ENCODE peak calls at places on chromosomes 2 and 18, in six cellular contexts. One of them, this sample, is unnamed.

GRCh38 chr2:118387509-118387908 is 299.2 kb downstream of the INSIG2 start:
- DNase-seq in PC-9: peak
- DNase-seq in dorsolateral prefrontal cortex: no peak
- DNase-seq in endodermal cell: no peak
- DNase-seq in B cell: no peak
- DNase-seq in pancreas: no peak
- DNase-seq in this sample: no peak

GRCh38 chr2:159090514-159091201 is 122.2 kb downstream of the TANC1 start:
- DNase-seq in PC-9: no peak
- DNase-seq in dorsolateral prefrontal cortex: no peak
- DNase-seq in endodermal cell: no peak
- DNase-seq in B cell: peak
- DNase-seq in pancreas: no peak
- DNase-seq in this sample: no peak

GRCh38 chr2:97982621-97983020 is 13.1 kb downstream of the TMEM131 start:
- DNase-seq in PC-9: no peak
- DNase-seq in dorsolateral prefrontal cortex: no peak
- DNase-seq in endodermal cell: no peak
- DNase-seq in B cell: no peak
- DNase-seq in pancreas: no peak
- DNase-seq in this sample: no peak

GRCh38 chr2:79453918-79454317 is 58.9 kb upstream of the CTNNA2 start:
- DNase-seq in PC-9: no peak
- DNase-seq in dorsolateral prefrontal cortex: no peak
- DNase-seq in endodermal cell: no peak
- DNase-seq in B cell: no peak
- DNase-seq in pancreas: no peak
- DNase-seq in this sample: peak

GRCh38 chr2:20450201-20451108 is 3.6 kb downstream of the RHOB start:
- DNase-seq in PC-9: peak
- DNase-seq in dorsolateral prefrontal cortex: peak
- DNase-seq in endodermal cell: peak
- DNase-seq in B cell: no peak
- DNase-seq in pancreas: no peak
- DNase-seq in this sample: peak

GRCh38 chr2:67867735-67868134 is 195.1 kb downstream of the C1D start:
- DNase-seq in PC-9: no peak
- DNase-seq in dorsolateral prefrontal cortex: no peak
- DNase-seq in endodermal cell: no peak
- DNase-seq in B cell: no peak
- DNase-seq in pancreas: no peak
- DNase-seq in this sample: no peak

GRCh38 chr2:168119519-168120141 is 127.8 kb downstream of the STK39 start:
- DNase-seq in PC-9: peak
- DNase-seq in dorsolateral prefrontal cortex: no peak
- DNase-seq in endodermal cell: peak
- DNase-seq in B cell: peak
- DNase-seq in pancreas: no peak
- DNase-seq in this sample: peak

GRCh38 chr2:120343433-120344105 is 2.4 kb upstream of the INHBB start:
- DNase-seq in PC-9: peak
- DNase-seq in dorsolateral prefrontal cortex: peak
- DNase-seq in endodermal cell: peak
- DNase-seq in B cell: peak
- DNase-seq in pancreas: peak
- DNase-seq in this sample: peak

GRCh38 chr2:35462226-35462983 is 893.2 kb upstream of the CRIM1 start:
- DNase-seq in PC-9: no peak
- DNase-seq in dorsolateral prefrontal cortex: no peak
- DNase-seq in endodermal cell: no peak
- DNase-seq in B cell: no peak
- DNase-seq in pancreas: no peak
- DNase-seq in this sample: no peak

GRCh38 chr18:2036136-2036535 is 535.2 kb downstream of the METTL4 start:
- DNase-seq in PC-9: no peak
- DNase-seq in dorsolateral prefrontal cortex: no peak
- DNase-seq in endodermal cell: no peak
- DNase-seq in B cell: no peak
- DNase-seq in pancreas: no peak
- DNase-seq in this sample: no peak

GRCh38 chr2:81078631-81079030 is 774.1 kb upstream of the LRRTM1 start:
- DNase-seq in PC-9: no peak
- DNase-seq in dorsolateral prefrontal cortex: no peak
- DNase-seq in endodermal cell: peak
- DNase-seq in B cell: no peak
- DNase-seq in pancreas: no peak
- DNase-seq in this sample: no peak

GRCh38 chr2:599601-600000 is 77.6 kb downstream of the TMEM18 start:
- DNase-seq in PC-9: no peak
- DNase-seq in dorsolateral prefrontal cortex: no peak
- DNase-seq in endodermal cell: no peak
- DNase-seq in B cell: no peak
- DNase-seq in pancreas: no peak
- DNase-seq in this sample: no peak

GRCh38 chr18:59265246-59266018 is 7.8 kb downstream of the RAX start:
- DNase-seq in PC-9: no peak
- DNase-seq in dorsolateral prefrontal cortex: no peak
- DNase-seq in endodermal cell: peak
- DNase-seq in B cell: peak
- DNase-seq in pancreas: no peak
- DNase-seq in this sample: peak

GRCh38 chr18:74251297-74252031 is 40.3 kb downstream of the CYB5A start:
- DNase-seq in PC-9: peak
- DNase-seq in dorsolateral prefrontal cortex: no peak
- DNase-seq in endodermal cell: no peak
- DNase-seq in B cell: no peak
- DNase-seq in pancreas: no peak
- DNase-seq in this sample: no peak

GRCh38 chr2:168559187-168559586 is 103.1 kb downstream of the CERS6 start:
- DNase-seq in PC-9: no peak
- DNase-seq in dorsolateral prefrontal cortex: no peak
- DNase-seq in endodermal cell: no peak
- DNase-seq in B cell: no peak
- DNase-seq in pancreas: peak
- DNase-seq in this sample: no peak

GRCh38 chr2:223459328-223459939 is 142.7 kb downstream of the SCG2 start:
- DNase-seq in PC-9: no peak
- DNase-seq in dorsolateral prefrontal cortex: no peak
- DNase-seq in endodermal cell: no peak
- DNase-seq in B cell: no peak
- DNase-seq in pancreas: no peak
- DNase-seq in this sample: no peak

GRCh38 chr2:12424820-12425219 is 291.9 kb upstream of the TRIB2 start:
- DNase-seq in PC-9: no peak
- DNase-seq in dorsolateral prefrontal cortex: peak
- DNase-seq in endodermal cell: no peak
- DNase-seq in B cell: no peak
- DNase-seq in pancreas: peak
- DNase-seq in this sample: no peak

DNA sequence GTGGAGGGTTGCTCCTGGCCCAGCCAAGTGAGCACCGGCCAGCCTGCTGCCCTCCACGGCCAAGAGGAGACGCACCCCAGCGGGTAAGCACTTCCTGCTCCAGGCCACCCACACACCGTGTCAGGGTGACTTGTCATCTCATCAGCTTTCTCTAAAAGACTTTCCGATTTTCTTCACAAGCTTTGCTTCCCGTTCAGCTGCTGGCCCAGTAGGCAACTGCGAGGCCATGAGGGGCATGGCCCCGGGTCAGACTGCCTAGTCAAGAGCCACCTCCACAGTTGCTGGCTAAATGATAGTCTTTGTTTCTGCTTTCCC is 13.8 kb upstream of the CNNM3 start:
- DNase-seq in PC-9: no peak
- DNase-seq in dorsolateral prefrontal cortex: no peak
- DNase-seq in endodermal cell: no peak
- DNase-seq in B cell: peak
- DNase-seq in pancreas: no peak
- DNase-seq in this sample: no peak
- TF ChIP-seq CTCF in PC-9: no peak
- TF ChIP-seq CTCF in dorsolateral prefrontal cortex: no peak
- TF ChIP-seq CTCF in endodermal cell: no peak
- TF ChIP-seq CTCF in B cell: no peak
- TF ChIP-seq CTCF in pancreas: no peak
- TF ChIP-seq CTCF in this sample: no peak

GRCh38 chr18:33440384-33441043 is at the start of gene CCDC178:
- DNase-seq in PC-9: no peak
- DNase-seq in dorsolateral prefrontal cortex: no peak
- DNase-seq in endodermal cell: peak
- DNase-seq in B cell: no peak
- DNase-seq in pancreas: peak
- DNase-seq in this sample: peak
- TF ChIP-seq CTCF in PC-9: no peak
- TF ChIP-seq CTCF in dorsolateral prefrontal cortex: no peak
- TF ChIP-seq CTCF in endodermal cell: peak
- TF ChIP-seq CTCF in B cell: no peak
- TF ChIP-seq CTCF in pancreas: no peak
- TF ChIP-seq CTCF in this sample: peak

GRCh38 chr2:204871246-204871953 is 326.1 kb downstream of the PARD3B start:
- DNase-seq in PC-9: no peak
- DNase-seq in dorsolateral prefrontal cortex: no peak
- DNase-seq in endodermal cell: no peak
- DNase-seq in B cell: no peak
- DNase-seq in pancreas: no peak
- DNase-seq in this sample: no peak
- TF ChIP-seq CTCF in PC-9: peak
- TF ChIP-seq CTCF in dorsolateral prefrontal cortex: peak
- TF ChIP-seq CTCF in endodermal cell: peak
- TF ChIP-seq CTCF in B cell: no peak
- TF ChIP-seq CTCF in pancreas: no peak
- TF ChIP-seq CTCF in this sample: no peak

GRCh38 chr2:203705184-203705583 is 1.3 kb upstream of the CD28 start:
- DNase-seq in PC-9: no peak
- DNase-seq in dorsolateral prefrontal cortex: no peak
- DNase-seq in endodermal cell: no peak
- DNase-seq in B cell: no peak
- DNase-seq in pancreas: no peak
- DNase-seq in this sample: no peak

GRCh38 chr2:203708846-203709815 is 2.7 kb downstream of the CD28 start:
- DNase-seq in PC-9: no peak
- DNase-seq in dorsolateral prefrontal cortex: no peak
- DNase-seq in endodermal cell: no peak
- DNase-seq in B cell: no peak
- DNase-seq in pancreas: no peak
- DNase-seq in this sample: no peak

GRCh38 chr2:203706403-203706802 is at the start of gene CD28:
- DNase-seq in PC-9: no peak
- DNase-seq in dorsolateral prefrontal cortex: no peak
- DNase-seq in endodermal cell: no peak
- DNase-seq in B cell: peak
- DNase-seq in pancreas: peak
- DNase-seq in this sample: no peak

GRCh38 chr2:203710211-203710610 is 3.8 kb downstream of the CD28 start:
- DNase-seq in PC-9: no peak
- DNase-seq in dorsolateral prefrontal cortex: no peak
- DNase-seq in endodermal cell: no peak
- DNase-seq in B cell: no peak
- DNase-seq in pancreas: no peak
- DNase-seq in this sample: no peak

DNA sequence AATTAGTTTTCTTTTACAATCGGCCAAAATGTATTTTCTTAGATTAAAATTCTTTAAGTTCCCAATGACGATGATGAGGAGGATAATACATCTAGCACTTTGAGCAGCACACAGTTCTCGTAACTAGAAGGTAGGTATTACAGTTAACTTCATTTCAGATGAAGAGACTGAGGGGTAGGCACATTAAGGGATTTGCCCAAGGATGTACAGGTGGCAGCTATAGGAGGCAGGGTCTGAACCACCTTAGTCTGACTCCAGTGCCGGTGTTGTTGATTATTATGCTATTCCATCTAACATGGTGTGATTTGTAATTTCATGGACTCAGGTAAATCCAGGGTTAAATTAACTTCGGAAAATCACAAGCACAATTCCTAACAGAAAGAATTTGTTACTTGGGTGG is 1.1 kb downstream of the CD28 start:
- DNase-seq in PC-9: no peak
- DNase-seq in dorsolateral prefrontal cortex: no peak
- DNase-seq in endodermal cell: no peak
- DNase-seq in B cell: no peak
- DNase-seq in pancreas: no peak
- DNase-seq in this sample: no peak
- TF ChIP-seq CTCF in PC-9: no peak
- TF ChIP-seq CTCF in dorsolateral prefrontal cortex: no peak
- TF ChIP-seq CTCF in endodermal cell: no peak
- TF ChIP-seq CTCF in B cell: no peak
- TF ChIP-seq CTCF in pancreas: no peak
- TF ChIP-seq CTCF in this sample: no peak

DNA sequence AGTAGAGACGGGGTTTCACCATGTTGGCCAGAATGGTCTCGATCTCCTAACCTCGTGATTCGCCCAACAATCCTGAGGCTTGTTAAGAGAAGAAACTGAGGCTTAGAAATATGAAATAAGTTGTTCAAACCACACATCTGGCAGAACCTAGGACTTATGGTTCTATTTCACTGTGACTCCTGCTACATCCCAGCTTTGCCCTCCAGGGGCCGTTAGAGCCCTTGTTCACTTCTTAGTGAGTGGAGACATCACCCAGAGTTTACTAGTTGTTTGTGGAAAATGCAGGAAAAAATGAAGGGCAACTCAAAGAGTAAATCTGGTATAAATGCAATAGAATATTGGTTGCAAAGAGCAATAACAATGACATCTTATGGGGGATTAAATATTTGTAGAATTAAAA is 43.9 kb downstream of the MARCHF4 start:
- DNase-seq in PC-9: no peak
- DNase-seq in dorsolateral prefrontal cortex: no peak
- DNase-seq in endodermal cell: no peak
- DNase-seq in B cell: no peak
- DNase-seq in pancreas: no peak
- DNase-seq in this sample: no peak
- TF ChIP-seq CTCF in PC-9: no peak
- TF ChIP-seq CTCF in dorsolateral prefrontal cortex: no peak
- TF ChIP-seq CTCF in endodermal cell: peak
- TF ChIP-seq CTCF in B cell: no peak
- TF ChIP-seq CTCF in pancreas: no peak
- TF ChIP-seq CTCF in this sample: no peak

GRCh38 chr2:188976545-188977268 is 2.5 kb downstream of the COL3A1 start:
- DNase-seq in PC-9: no peak
- DNase-seq in dorsolateral prefrontal cortex: no peak
- DNase-seq in endodermal cell: no peak
- DNase-seq in B cell: no peak
- DNase-seq in pancreas: no peak
- DNase-seq in this sample: no peak
- TF ChIP-seq CTCF in PC-9: no peak
- TF ChIP-seq CTCF in dorsolateral prefrontal cortex: no peak
- TF ChIP-seq CTCF in endodermal cell: peak
- TF ChIP-seq CTCF in B cell: no peak
- TF ChIP-seq CTCF in pancreas: peak
- TF ChIP-seq CTCF in this sample: peak

DNA sequence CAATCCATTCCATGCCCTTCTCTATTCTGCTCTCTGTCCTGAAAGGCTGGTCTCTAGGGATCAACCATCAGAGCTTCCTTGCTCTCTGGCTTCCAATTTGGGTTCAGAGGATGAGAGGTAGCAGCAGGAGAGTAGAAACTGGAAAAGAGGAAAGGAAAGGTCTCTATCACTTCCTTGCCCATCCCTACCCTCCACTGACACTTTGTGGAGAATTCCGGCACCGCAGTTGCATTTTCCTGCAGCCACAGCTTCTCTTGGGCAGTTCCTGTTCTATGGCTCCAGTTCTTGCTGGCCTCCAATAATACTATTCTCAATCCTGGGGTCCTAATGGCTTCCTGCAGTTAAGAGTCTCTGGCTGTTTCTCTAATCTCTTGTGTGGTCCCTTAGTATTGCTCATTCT is 13.3 kb upstream of the IMPACT start:
- DNase-seq in PC-9: no peak
- DNase-seq in dorsolateral prefrontal cortex: peak
- DNase-seq in endodermal cell: peak
- DNase-seq in B cell: no peak
- DNase-seq in pancreas: no peak
- DNase-seq in this sample: peak
- TF ChIP-seq CTCF in PC-9: no peak
- TF ChIP-seq CTCF in dorsolateral prefrontal cortex: peak
- TF ChIP-seq CTCF in endodermal cell: peak
- TF ChIP-seq CTCF in B cell: no peak
- TF ChIP-seq CTCF in pancreas: no peak
- TF ChIP-seq CTCF in this sample: no peak

This sample was measured in endothelial cell.